ENCODE peak calls at places on chromosomes 1 and 21, in five cellular contexts. V, Q, I, K and P are unnamed samples.

GRCh38 chr1:245680395-245680794 is 525.6 kb downstream of the KIF26B start:
- DNase-seq in V (no peak), Q (no peak), I (no peak), K (peak; percentile 13), P (no peak)

GRCh38 chr1:230236301-230236700 is 169.3 kb downstream of the GALNT2 start:
- DNase-seq in V (no peak), Q (no peak), I (no peak), K (no peak), P (peak; percentile 4)

GRCh38 chr21:27505516-27505915 is 538.6 kb upstream of the ADAMTS5 start:
- DNase-seq in V (no peak), Q (no peak), I (no peak), K (no peak), P (no peak)

GRCh38 chr21:45926281-45926680 is 55.3 kb upstream of the COL6A1 start:
- DNase-seq in V (no peak), Q (no peak), I (no peak), K (no peak), P (no peak)

GRCh38 chr1:95230768-95231191 is 3.2 kb upstream of the RWDD3 start:
- DNase-seq in V (peak; percentile 15), Q (no peak), I (no peak), K (no peak), P (peak; percentile 28)

GRCh38 chr21:16194851-16195251 is 465.1 kb downstream of the USP25 start:
- DNase-seq in V (no peak), Q (no peak), I (no peak), K (no peak), P (peak; percentile 54)

GRCh38 chr1:227257964-227258363 is 60.3 kb downstream of the CDC42BPA start:
- DNase-seq in V (no peak), Q (no peak), I (no peak), K (no peak), P (no peak)

GRCh38 chr1:14137411-14138134 is 437.6 kb downstream of the PRDM2 start:
- DNase-seq in V (no peak), Q (no peak), I (no peak), K (no peak), P (no peak)

GRCh38 chr1:2906105-2906504 is 104.6 kb upstream of the TTC34 start:
- DNase-seq in V (no peak), Q (no peak), I (no peak), K (no peak), P (peak; percentile 48)

DNA sequence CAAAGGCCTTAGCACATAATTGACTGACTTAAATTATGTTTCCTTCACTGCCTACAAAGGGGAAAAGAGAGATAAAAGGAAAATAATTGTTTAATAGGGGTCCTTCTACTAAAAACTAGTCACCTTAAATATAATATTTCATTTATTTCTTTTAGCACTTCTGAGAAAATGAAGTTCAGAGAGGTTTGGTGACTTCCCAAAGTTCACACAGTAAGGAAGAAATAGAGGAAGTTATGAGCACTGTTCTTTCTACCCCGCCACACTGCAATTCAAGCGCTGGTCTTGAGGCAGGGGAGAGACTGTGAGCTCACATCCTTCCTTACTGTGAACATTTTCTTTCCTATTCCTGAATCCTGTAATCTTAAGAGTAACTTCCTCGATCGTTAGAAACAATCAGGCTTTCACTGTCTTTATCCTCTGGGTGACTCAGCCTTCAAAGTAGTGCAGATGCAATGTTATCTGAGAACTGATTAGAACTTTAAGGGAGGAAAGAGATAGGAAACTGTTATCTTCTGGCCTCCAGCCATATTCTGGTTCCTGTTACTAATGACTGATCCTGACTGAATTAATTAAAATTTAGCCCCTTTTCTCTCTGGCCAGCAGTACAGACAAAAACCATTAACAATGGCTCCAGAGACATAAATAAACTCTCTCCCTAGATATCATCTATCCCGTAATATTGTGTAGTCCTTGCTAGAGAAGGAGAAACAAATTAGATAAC is 6.8 kb downstream of the RGS5 start:
- DNase-seq in V (no peak), Q (no peak), I (no peak), K (no peak), P (peak; percentile 32)
- H3K27ac ChIP-seq in V (no peak overlapping the region), Q (no peak overlapping the region), I (no peak overlapping the region), K (peak overlapping the region; percentile 11), P (peak overlapping the region; percentile 28)

DNA sequence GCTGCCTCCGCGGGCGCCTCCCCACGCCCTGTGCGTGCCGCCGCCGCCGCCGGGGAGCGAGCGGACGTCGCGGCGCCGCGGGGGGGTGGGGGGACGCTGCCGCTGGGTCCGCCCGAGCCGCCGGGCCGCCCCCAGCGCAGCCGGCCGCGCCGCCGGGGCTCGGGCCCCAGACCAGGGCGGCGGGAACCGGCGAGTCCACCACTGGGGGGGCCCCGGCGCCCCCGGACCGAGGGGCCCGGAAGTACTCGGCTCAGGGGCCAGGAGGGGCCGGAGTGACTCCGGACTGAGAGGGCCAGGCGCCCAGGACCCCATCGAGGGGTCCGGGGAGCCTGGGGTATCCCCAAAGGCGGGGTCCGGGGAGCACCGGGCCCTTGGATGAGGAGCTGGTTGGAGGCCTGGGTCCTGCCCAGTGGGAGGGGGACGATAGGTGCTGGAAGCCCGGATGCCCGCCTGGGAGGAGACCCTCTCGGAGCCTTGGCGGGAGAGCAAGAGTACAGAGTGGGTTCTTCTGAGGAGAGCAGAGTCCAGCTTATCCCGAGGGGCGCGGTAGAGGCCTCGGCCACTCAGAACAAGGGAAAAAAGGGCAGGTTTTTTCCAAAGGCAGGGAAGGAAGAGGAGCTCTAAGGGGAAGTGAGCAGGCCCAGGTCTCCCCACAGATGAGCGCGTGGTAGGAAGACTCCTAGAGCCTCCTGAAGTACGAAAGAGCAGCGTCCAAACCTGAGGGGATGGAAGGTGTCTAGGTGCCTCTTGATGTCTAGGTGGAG is 554 bp downstream of the GMEB1 start:
- DNase-seq in V (peak; percentile 13), Q (no peak), I (no peak), K (no peak), P (peak; percentile 57)
- TF ChIP-seq POLR2A in V (no peak), Q (peak; percentile 34), I (peak; percentile 71), K (peak; percentile 22), P (no peak)

GRCh38 chr1:67577646-67578045 is 107.4 kb upstream of the GADD45A start:
- DNase-seq in V (no peak), Q (no peak), I (no peak), K (no peak), P (no peak)
- H3K27ac ChIP-seq in V (no peak overlapping the region), Q (no peak overlapping the region), I (no peak overlapping the region), K (no peak overlapping the region), P (no peak overlapping the region)

GRCh38 chr1:15835205-15835740 is 12.2 kb upstream of the SPEN start:
- DNase-seq in V (no peak), Q (no peak), I (peak; percentile 82), K (no peak), P (no peak)

GRCh38 chr1:15834406-15835204 is 12.9 kb upstream of the SPEN start:
- DNase-seq in V (peak; percentile 87), Q (peak; percentile 50), I (peak; percentile 92), K (peak; percentile 95), P (peak; percentile 89)

GRCh38 chr1:15836772-15837669 is 10.5 kb upstream of the SPEN start:
- DNase-seq in V (no peak), Q (peak; percentile 40), I (peak; percentile 83), K (no peak), P (peak; percentile 63)

GRCh38 chr1:15833842-15834405 is 13.6 kb upstream of the SPEN start:
- DNase-seq in V (no peak), Q (no peak), I (no peak), K (no peak), P (no peak)

DNA sequence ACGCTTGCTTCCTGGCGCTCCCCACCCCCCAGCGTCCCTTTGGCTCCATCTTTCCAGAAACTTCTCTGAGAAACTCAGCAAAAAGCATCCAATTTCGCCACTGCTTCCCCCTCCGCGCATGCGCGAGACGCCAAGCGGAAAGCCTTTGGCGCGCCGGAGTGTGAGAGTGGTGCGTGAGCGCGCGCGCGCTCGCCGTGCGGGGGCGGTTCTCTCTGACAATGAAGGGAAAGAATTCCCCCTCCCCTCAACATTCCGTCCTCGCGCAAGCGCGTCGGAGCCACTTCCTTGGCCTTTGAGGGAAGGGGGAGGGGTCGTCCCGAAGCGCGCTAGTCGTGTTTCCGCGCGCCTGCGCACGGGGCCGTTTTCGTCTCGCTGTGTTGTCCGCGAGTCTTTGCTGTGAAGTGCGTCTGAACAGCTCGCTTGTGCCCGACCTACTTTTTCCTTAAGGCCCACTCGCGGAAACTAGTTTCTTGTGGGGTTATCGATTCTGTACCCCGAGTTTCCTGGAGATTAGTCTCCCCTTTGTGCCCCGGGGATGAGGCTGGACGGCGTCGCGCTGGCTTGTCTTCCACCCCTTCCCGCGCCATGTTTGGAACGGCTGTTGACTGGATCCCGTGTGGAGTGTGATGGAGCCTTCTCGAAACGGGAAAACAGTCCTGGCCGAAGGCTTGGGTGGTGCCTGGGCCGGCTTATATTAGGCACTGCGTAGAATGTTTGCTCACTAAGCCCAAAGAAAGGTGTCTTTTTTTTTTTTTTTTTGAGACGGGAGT is 11.6 kb upstream of the SPEN start:
- DNase-seq in V (peak; percentile 99), Q (peak; percentile 92), I (peak; percentile 99), K (peak; percentile 100), P (peak; percentile 99)
- TF ChIP-seq POLR2A in V (peak; percentile 94), Q (peak; percentile 92), I (peak; percentile 76), K (peak; percentile 96), P (peak; percentile 11)

DNA sequence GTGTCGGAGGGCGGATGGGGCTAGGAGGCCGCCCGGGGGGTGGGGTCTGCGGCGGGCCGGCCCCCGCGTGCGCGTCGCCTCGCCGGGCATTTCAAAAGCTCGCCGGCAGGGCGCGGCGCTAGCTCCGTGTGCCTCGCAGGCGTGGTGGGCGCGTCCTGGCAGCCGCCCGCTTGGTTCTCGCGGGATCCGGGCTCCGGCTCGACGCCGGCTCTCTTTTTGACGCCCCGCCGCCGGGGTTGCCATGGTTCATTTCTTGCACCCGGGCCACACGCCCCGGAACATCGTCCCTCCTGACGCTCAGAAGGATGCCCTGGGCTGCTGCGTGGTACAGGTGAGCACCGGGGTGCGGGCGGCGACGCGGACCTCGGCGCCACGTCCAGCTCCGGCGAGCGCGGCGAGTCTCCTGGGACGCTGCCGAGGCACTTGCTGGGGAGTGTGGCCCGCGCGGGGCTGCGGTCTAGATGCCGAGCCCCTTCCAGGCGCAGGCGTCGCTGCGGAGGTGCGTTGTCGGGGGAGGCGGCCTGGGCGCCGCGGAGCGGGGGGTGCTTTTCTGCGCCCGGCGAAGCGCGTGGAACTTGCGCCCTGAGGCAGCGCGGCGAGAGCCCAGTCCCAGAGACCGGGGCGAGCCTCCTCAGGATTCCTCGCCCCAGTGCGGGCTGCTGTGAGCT is at the start of gene ZYG11A:
- DNase-seq in V (peak; percentile 36), Q (no peak), I (no peak), K (no peak), P (peak; percentile 78)
- H3K27ac ChIP-seq in V (peak within 1 kb of the TSS; percentile 58), Q (peak within 1 kb of the TSS; percentile 34), I (no peak within 1 kb of the TSS), K (no peak within 1 kb of the TSS), P (peak within 1 kb of the TSS; percentile 76)

GRCh38 chr1:193417945-193418744 is 231.7 kb upstream of the B3GALT2 start:
- DNase-seq in V (no peak), Q (no peak), I (no peak), K (no peak), P (no peak)

GRCh38 chr1:193416226-193416625 is 229.8 kb upstream of the B3GALT2 start:
- DNase-seq in V (no peak), Q (no peak), I (no peak), K (no peak), P (no peak)

GRCh38 chr1:193418745-193419058 is 232.3 kb upstream of the B3GALT2 start:
- DNase-seq in V (no peak), Q (no peak), I (no peak), K (no peak), P (no peak)

GRCh38 chr1:193413376-193413775 is 227.0 kb upstream of the B3GALT2 start:
- DNase-seq in V (no peak), Q (no peak), I (no peak), K (no peak), P (no peak)

GRCh38 chr1:193417420-193417819 is 231.0 kb upstream of the B3GALT2 start:
- DNase-seq in V (no peak), Q (no peak), I (no peak), K (peak; percentile 70), P (no peak)
- TF ChIP-seq POLR2A in V (no peak), Q (no peak), I (no peak), K (peak; percentile 61), P (no peak)

GRCh38 chr21:41706263-41706639 is 60.6 kb downstream of the RIPK4 start:
- DNase-seq in V (no peak), Q (no peak), I (no peak), K (no peak), P (no peak)
- H3K27ac ChIP-seq in V (no peak overlapping the region), Q (peak overlapping the region; percentile 28), I (no peak overlapping the region), K (no peak overlapping the region), P (no peak overlapping the region)